ENCODE peak calls at places on chromosome 14, in nine cellular contexts. One of them, this sample, is unnamed.

GRCh38 chr14:50835280-50835679 is 4.3 kb upstream of the NIN start:
- DNase-seq in transverse colon: no peak
- DNase-seq in stomach: no peak
- DNase-seq in IMR-90: peak; percentile 73
- DNase-seq in tibial nerve: no peak
- DNase-seq in HepG2: peak; percentile 61
- DNase-seq in GM12878: peak; percentile 79
- DNase-seq in suprapubic skin: no peak
- DNase-seq in A549: no peak
- DNase-seq in this sample: no peak

GRCh38 chr14:49206832-49207231 is 379.3 kb downstream of the RPS29 start:
- DNase-seq in transverse colon: no peak
- DNase-seq in stomach: no peak
- DNase-seq in IMR-90: no peak
- DNase-seq in tibial nerve: no peak
- DNase-seq in HepG2: no peak
- DNase-seq in GM12878: no peak
- DNase-seq in suprapubic skin: no peak
- DNase-seq in A549: no peak
- DNase-seq in this sample: peak; percentile 38

GRCh38 chr14:76377675-76378074 is 1.7 kb downstream of the ESRRB start:
- DNase-seq in transverse colon: no peak
- DNase-seq in stomach: no peak
- DNase-seq in IMR-90: no peak
- DNase-seq in tibial nerve: no peak
- DNase-seq in HepG2: no peak
- DNase-seq in GM12878: no peak
- DNase-seq in suprapubic skin: no peak
- DNase-seq in A549: no peak
- DNase-seq in this sample: no peak

GRCh38 chr14:93752980-93753561 is 35.2 kb downstream of the PRIMA1 start:
- DNase-seq in transverse colon: no peak
- DNase-seq in stomach: no peak
- DNase-seq in IMR-90: no peak
- DNase-seq in tibial nerve: no peak
- DNase-seq in HepG2: no peak
- DNase-seq in GM12878: no peak
- DNase-seq in suprapubic skin: no peak
- DNase-seq in A549: no peak
- DNase-seq in this sample: no peak

GRCh38 chr14:45177081-45177480 is 41.4 kb downstream of the FANCM start:
- DNase-seq in transverse colon: no peak
- DNase-seq in stomach: no peak
- DNase-seq in IMR-90: peak; percentile 86
- DNase-seq in tibial nerve: no peak
- DNase-seq in HepG2: no peak
- DNase-seq in GM12878: no peak
- DNase-seq in suprapubic skin: no peak
- DNase-seq in A549: no peak
- DNase-seq in this sample: no peak

GRCh38 chr14:64787619-64788018 is 83.4 kb downstream of the PLEKHG3 start:
- DNase-seq in transverse colon: no peak
- DNase-seq in stomach: no peak
- DNase-seq in IMR-90: no peak
- DNase-seq in tibial nerve: no peak
- DNase-seq in HepG2: no peak
- DNase-seq in GM12878: no peak
- DNase-seq in suprapubic skin: no peak
- DNase-seq in A549: no peak
- DNase-seq in this sample: no peak

GRCh38 chr14:60684203-60684602 is 34.9 kb upstream of the SIX1 start:
- DNase-seq in transverse colon: no peak
- DNase-seq in stomach: no peak
- DNase-seq in IMR-90: no peak
- DNase-seq in tibial nerve: no peak
- DNase-seq in HepG2: peak; percentile 18
- DNase-seq in GM12878: no peak
- DNase-seq in suprapubic skin: no peak
- DNase-seq in A549: no peak
- DNase-seq in this sample: no peak

GRCh38 chr14:70893062-70893841 is 14.0 kb upstream of the PCNX1 start:
- DNase-seq in transverse colon: no peak
- DNase-seq in stomach: no peak
- DNase-seq in IMR-90: no peak
- DNase-seq in tibial nerve: no peak
- DNase-seq in HepG2: no peak
- DNase-seq in GM12878: no peak
- DNase-seq in suprapubic skin: no peak
- DNase-seq in A549: no peak
- DNase-seq in this sample: no peak

GRCh38 chr14:63214417-63215196 is 10.4 kb downstream of the RHOJ start:
- DNase-seq in transverse colon: no peak
- DNase-seq in stomach: no peak
- DNase-seq in IMR-90: no peak
- DNase-seq in tibial nerve: no peak
- DNase-seq in HepG2: no peak
- DNase-seq in GM12878: no peak
- DNase-seq in suprapubic skin: no peak
- DNase-seq in A549: no peak
- DNase-seq in this sample: no peak

GRCh38 chr14:63212776-63213500 is 8.7 kb downstream of the RHOJ start:
- DNase-seq in transverse colon: no peak
- DNase-seq in stomach: no peak
- DNase-seq in IMR-90: no peak
- DNase-seq in tibial nerve: no peak
- DNase-seq in HepG2: no peak
- DNase-seq in GM12878: no peak
- DNase-seq in suprapubic skin: no peak
- DNase-seq in A549: no peak
- DNase-seq in this sample: no peak

GRCh38 chr14:63210812-63211211 is 6.6 kb downstream of the RHOJ start:
- DNase-seq in transverse colon: no peak
- DNase-seq in stomach: no peak
- DNase-seq in IMR-90: no peak
- DNase-seq in tibial nerve: no peak
- DNase-seq in HepG2: no peak
- DNase-seq in GM12878: no peak
- DNase-seq in suprapubic skin: no peak
- DNase-seq in A549: no peak
- DNase-seq in this sample: no peak

GRCh38 chr14:63209160-63209559 is 4.9 kb downstream of the RHOJ start:
- DNase-seq in transverse colon: no peak
- DNase-seq in stomach: no peak
- DNase-seq in IMR-90: peak; percentile 15
- DNase-seq in tibial nerve: no peak
- DNase-seq in HepG2: no peak
- DNase-seq in GM12878: no peak
- DNase-seq in suprapubic skin: no peak
- DNase-seq in A549: no peak
- DNase-seq in this sample: no peak

GRCh38 chr14:63212209-63212608 is 8.0 kb downstream of the RHOJ start:
- DNase-seq in transverse colon: no peak
- DNase-seq in stomach: no peak
- DNase-seq in IMR-90: no peak
- DNase-seq in tibial nerve: no peak
- DNase-seq in HepG2: no peak
- DNase-seq in GM12878: no peak
- DNase-seq in suprapubic skin: no peak
- DNase-seq in A549: no peak
- DNase-seq in this sample: no peak
- TF ChIP-seq POLR2A in transverse colon: no peak
- TF ChIP-seq POLR2A in stomach: no peak
- TF ChIP-seq POLR2A in IMR-90: no peak
- TF ChIP-seq POLR2A in tibial nerve: no peak
- TF ChIP-seq POLR2A in HepG2: no peak
- TF ChIP-seq POLR2A in GM12878: no peak
- TF ChIP-seq POLR2A in suprapubic skin: no peak
- TF ChIP-seq POLR2A in A549: no peak
- TF ChIP-seq POLR2A in this sample: no peak

DNA sequence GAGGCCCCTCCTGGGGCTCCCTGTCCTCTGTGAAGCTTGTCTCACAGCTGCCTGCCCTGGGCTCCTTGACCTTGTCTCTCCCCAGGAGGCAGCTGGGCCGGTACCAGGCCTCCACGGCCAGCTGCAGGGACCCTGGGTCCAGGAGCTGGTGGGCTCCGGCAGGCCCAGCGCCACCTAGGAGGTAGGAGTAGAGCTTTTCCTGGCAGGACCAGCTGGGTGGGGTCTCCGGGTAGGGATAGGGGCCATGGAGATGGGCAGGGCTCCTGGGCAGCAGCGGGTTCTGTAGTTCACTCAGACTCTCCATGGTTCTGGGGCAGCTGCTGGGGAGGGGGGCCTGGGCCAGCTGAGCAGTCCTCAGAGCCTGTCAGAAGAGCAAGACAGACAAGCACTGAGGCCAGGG is 16.6 kb downstream of the SYNDIG1L start:
- DNase-seq in transverse colon: no peak
- DNase-seq in stomach: no peak
- DNase-seq in IMR-90: no peak
- DNase-seq in tibial nerve: no peak
- DNase-seq in HepG2: no peak
- DNase-seq in GM12878: no peak
- DNase-seq in suprapubic skin: no peak
- DNase-seq in A549: no peak
- DNase-seq in this sample: no peak
- H3K4me3 ChIP-seq in transverse colon: no peak overlapping the region
- H3K4me3 ChIP-seq in stomach: no peak overlapping the region
- H3K4me3 ChIP-seq in IMR-90: no peak overlapping the region
- H3K4me3 ChIP-seq in tibial nerve: no peak overlapping the region
- H3K4me3 ChIP-seq in HepG2: no peak overlapping the region
- H3K4me3 ChIP-seq in GM12878: no peak overlapping the region
- H3K4me3 ChIP-seq in suprapubic skin: no peak overlapping the region
- H3K4me3 ChIP-seq in A549: no peak overlapping the region
- H3K4me3 ChIP-seq in this sample: no peak overlapping the region

DNA sequence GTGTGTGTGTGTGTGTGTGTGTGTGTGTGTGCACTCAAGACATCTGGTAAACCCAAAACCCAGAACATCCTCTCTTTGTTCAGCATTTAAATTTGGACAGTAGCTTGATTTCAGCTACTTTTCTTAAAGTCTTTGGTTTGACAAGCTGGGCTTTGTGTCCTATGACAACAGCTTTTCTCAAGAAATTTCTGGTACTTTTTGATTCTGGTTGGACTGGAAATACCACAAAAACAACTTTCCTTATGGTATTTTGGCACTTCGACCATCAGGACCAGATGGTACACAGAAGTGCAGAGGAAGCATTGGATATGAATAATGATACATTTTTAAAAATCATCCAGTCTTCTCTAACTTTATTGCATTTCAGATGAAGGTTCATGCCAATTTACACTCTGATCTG is 286.6 kb upstream of the FLRT2 start:
- DNase-seq in transverse colon: no peak
- DNase-seq in stomach: no peak
- DNase-seq in IMR-90: no peak
- DNase-seq in tibial nerve: no peak
- DNase-seq in HepG2: no peak
- DNase-seq in GM12878: no peak
- DNase-seq in suprapubic skin: no peak
- DNase-seq in A549: no peak
- DNase-seq in this sample: no peak
- H3K9me3 ChIP-seq in transverse colon: no peaks in the 10 kb centered on the region
- H3K9me3 ChIP-seq in stomach: no peaks in the 10 kb centered on the region
- H3K9me3 ChIP-seq in IMR-90: no peaks in the 10 kb centered on the region
- H3K9me3 ChIP-seq in tibial nerve: no peaks in the 10 kb centered on the region
- H3K9me3 ChIP-seq in HepG2: peaks cover 69% of the 10 kb centered on the region
- H3K9me3 ChIP-seq in GM12878: no peaks in the 10 kb centered on the region
- H3K9me3 ChIP-seq in suprapubic skin: no peaks in the 10 kb centered on the region
- H3K9me3 ChIP-seq in A549: no peaks in the 10 kb centered on the region
- H3K9me3 ChIP-seq in this sample: no peaks in the 10 kb centered on the region

GRCh38 chr14:104098272-104099095 is 13.0 kb downstream of the ASPG start:
- DNase-seq in transverse colon: peak; percentile 5
- DNase-seq in stomach: no peak
- DNase-seq in IMR-90: no peak
- DNase-seq in tibial nerve: no peak
- DNase-seq in HepG2: no peak
- DNase-seq in GM12878: no peak
- DNase-seq in suprapubic skin: peak; percentile 56
- DNase-seq in A549: no peak
- DNase-seq in this sample: peak; percentile 10

GRCh38 chr14:104096318-104096717 is 10.8 kb downstream of the ASPG start:
- DNase-seq in transverse colon: no peak
- DNase-seq in stomach: no peak
- DNase-seq in IMR-90: no peak
- DNase-seq in tibial nerve: no peak
- DNase-seq in HepG2: no peak
- DNase-seq in GM12878: no peak
- DNase-seq in suprapubic skin: no peak
- DNase-seq in A549: no peak
- DNase-seq in this sample: no peak

GRCh38 chr14:104094709-104095425 is 9.4 kb downstream of the ASPG start:
- DNase-seq in transverse colon: peak; percentile 81
- DNase-seq in stomach: peak; percentile 85
- DNase-seq in IMR-90: no peak
- DNase-seq in tibial nerve: peak; percentile 51
- DNase-seq in HepG2: no peak
- DNase-seq in GM12878: no peak
- DNase-seq in suprapubic skin: peak; percentile 68
- DNase-seq in A549: peak; percentile 63
- DNase-seq in this sample: peak; percentile 66

GRCh38 chr14:104095426-104096310 is 10.2 kb downstream of the ASPG start:
- DNase-seq in transverse colon: peak; percentile 8
- DNase-seq in stomach: no peak
- DNase-seq in IMR-90: no peak
- DNase-seq in tibial nerve: no peak
- DNase-seq in HepG2: no peak
- DNase-seq in GM12878: no peak
- DNase-seq in suprapubic skin: no peak
- DNase-seq in A549: no peak
- DNase-seq in this sample: no peak

DNA sequence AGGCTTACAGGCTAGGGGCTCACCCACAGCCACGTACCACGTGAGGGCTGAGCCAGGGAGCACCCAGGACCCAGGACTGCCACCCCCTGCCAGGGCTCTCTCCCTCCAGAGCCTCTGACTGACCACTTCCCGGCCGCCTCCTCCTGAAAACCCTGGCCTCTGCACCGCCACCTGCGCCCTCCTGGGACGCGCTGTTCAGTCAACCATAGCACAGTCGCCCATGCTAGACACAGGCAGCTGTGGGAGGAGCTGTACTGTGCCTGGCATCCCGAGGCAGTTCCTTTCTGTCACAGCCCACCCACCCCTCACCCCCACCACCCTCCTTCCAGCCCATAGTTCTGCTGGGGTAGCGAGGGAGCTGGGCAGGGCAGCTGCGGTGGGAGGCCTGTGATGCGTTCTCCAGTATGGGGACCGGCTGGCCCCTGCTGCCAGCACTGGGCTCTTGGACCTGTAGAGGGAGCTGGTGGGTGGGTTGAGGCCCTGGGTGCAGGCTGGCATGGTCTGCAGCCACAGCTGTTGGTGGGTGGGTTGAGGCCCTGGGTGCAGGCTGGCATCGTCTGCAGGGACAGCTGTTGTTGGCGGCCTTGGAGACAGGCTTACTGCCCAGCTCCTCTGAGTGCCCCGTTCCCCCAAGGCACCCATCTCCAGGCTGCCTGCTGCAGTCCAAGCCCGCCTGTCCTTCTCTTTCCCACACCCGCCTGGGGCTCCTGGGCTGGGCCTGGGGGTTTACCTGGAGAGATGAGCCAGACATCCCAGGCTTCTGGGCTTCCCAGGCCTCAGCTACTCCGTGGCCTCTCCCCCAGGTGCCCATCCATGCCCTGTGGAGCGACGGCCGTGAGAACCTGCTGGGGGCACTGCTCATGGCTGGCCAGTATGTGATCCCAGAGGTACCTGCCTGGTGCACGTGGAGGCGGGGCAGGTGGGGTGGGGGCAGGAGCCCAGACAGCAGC is 11.5 kb downstream of the ASPG start:
- DNase-seq in transverse colon: peak; percentile 12
- DNase-seq in stomach: no peak
- DNase-seq in IMR-90: no peak
- DNase-seq in tibial nerve: no peak
- DNase-seq in HepG2: no peak
- DNase-seq in GM12878: no peak
- DNase-seq in suprapubic skin: peak; percentile 56
- DNase-seq in A549: no peak
- DNase-seq in this sample: no peak
- TF ChIP-seq POLR2A in transverse colon: no peak
- TF ChIP-seq POLR2A in stomach: no peak
- TF ChIP-seq POLR2A in IMR-90: no peak
- TF ChIP-seq POLR2A in tibial nerve: no peak
- TF ChIP-seq POLR2A in HepG2: no peak
- TF ChIP-seq POLR2A in GM12878: no peak
- TF ChIP-seq POLR2A in suprapubic skin: no peak
- TF ChIP-seq POLR2A in A549: no peak
- TF ChIP-seq POLR2A in this sample: no peak